ENCODE peak calls at places on chromosomes 16 and 17, in ten cellular contexts. Z, C, W, X, S, I, F, T, Y and K are unnamed samples.
A peak's percentile ranks its signal among the peaks of the same experiment; 100 is the strongest.

GRCh38 chr17:47994714-47995113 is 23.8 kb downstream of the CDK5RAP3 start:
- DNase-seq in Z (no peak), C (no peak), W (no peak), X (no peak), S (no peak), I (no peak), F (no peak), T (no peak), Y (no peak), K (no peak)

GRCh38 chr16:66898207-66898606 is 17.9 kb downstream of the PDP2 start:
- DNase-seq in Z (peak; percentile 49), C (no peak), W (no peak), X (no peak), S (no peak), I (no peak), F (peak; percentile 49), T (peak; percentile 84), Y (peak; percentile 79), K (no peak)

GRCh38 chr17:13643196-13643595 is 41.5 kb upstream of the HS3ST3A1 start:
- DNase-seq in Z (no peak), C (no peak), W (no peak), X (no peak), S (no peak), I (no peak), F (no peak), T (no peak), Y (no peak), K (no peak)

GRCh38 chr17:80034977-80035686 is 540 bp downstream of the TBC1D16 start:
- DNase-seq in Z (peak; percentile 42), C (no peak), W (no peak), X (no peak), S (peak; percentile 23), I (no peak), F (no peak), T (no peak), Y (peak; percentile 61), K (no peak)

GRCh38 chr17:39536468-39536867 is 71.3 kb downstream of the NEUROD2 start:
- DNase-seq in Z (no peak), C (no peak), W (no peak), X (no peak), S (no peak), I (no peak), F (no peak), T (no peak), Y (no peak), K (no peak)

GRCh38 chr17:37361543-37361942 is 14.2 kb upstream of the C17orf78 start:
- DNase-seq in Z (no peak), C (peak; percentile 65), W (no peak), X (no peak), S (no peak), I (no peak), F (no peak), T (no peak), Y (no peak), K (peak; percentile 58)

GRCh38 chr16:53356478-53357207 is 77.6 kb upstream of the RBL2 start:
- DNase-seq in Z (no peak), C (no peak), W (no peak), X (no peak), S (no peak), I (no peak), F (no peak), T (no peak), Y (no peak), K (no peak)

GRCh38 chr17:77098884-77099545 is 41.8 kb upstream of the SEC14L1 start:
- DNase-seq in Z (no peak), C (peak; percentile 53), W (no peak), X (peak; percentile 96), S (no peak), I (no peak), F (peak; percentile 82), T (peak; percentile 69), Y (no peak), K (peak; percentile 60)

GRCh38 chr17:9839433-9839832 is 13.7 kb downstream of the GLP2R start:
- DNase-seq in Z (peak; percentile 57), C (no peak), W (no peak), X (no peak), S (no peak), I (peak; percentile 6), F (no peak), T (no peak), Y (no peak), K (no peak)

GRCh38 chr17:68576137-68576536 is 25.0 kb downstream of the FAM20A start:
- DNase-seq in Z (no peak), C (no peak), W (no peak), X (no peak), S (no peak), I (no peak), F (no peak), T (no peak), Y (no peak), K (no peak)

GRCh38 chr17:1561420-1562177 is 993 bp downstream of the PITPNA start:
- DNase-seq in Z (peak; percentile 23), C (no peak), W (no peak), X (no peak), S (no peak), I (no peak), F (no peak), T (no peak), Y (no peak), K (no peak)

GRCh38 chr17:29176500-29177351 is 3.5 kb downstream of the MYO18A start:
- DNase-seq in Z (peak; percentile 47), C (peak; percentile 71), W (no peak), X (no peak), S (peak; percentile 88), I (peak; percentile 91), F (no peak), T (peak; percentile 76), Y (peak; percentile 62), K (no peak)

GRCh38 chr16:10126686-10127085 is 55.5 kb downstream of the GRIN2A start:
- DNase-seq in Z (peak; percentile 90), C (no peak), W (no peak), X (peak; percentile 35), S (no peak), I (no peak), F (peak; percentile 91), T (no peak), Y (no peak), K (no peak)

GRCh38 chr17:75950850-75951554 is 10.2 kb upstream of the FBF1 start:
- DNase-seq in Z (peak; percentile 39), C (no peak), W (no peak), X (peak; percentile 36), S (no peak), I (no peak), F (no peak), T (no peak), Y (no peak), K (no peak)

GRCh38 chr16:10828851-10829331 is 10.3 kb upstream of the TVP23A start:
- DNase-seq in Z (peak; percentile 65), C (peak; percentile 87), W (no peak), X (peak; percentile 92), S (peak; percentile 53), I (peak; percentile 98), F (peak; percentile 82), T (peak; percentile 93), Y (peak; percentile 95), K (peak; percentile 93)

GRCh38 chr17:50363217-50364060 is 9.5 kb downstream of the MRPL27 start:
- DNase-seq in Z (peak; percentile 41), C (no peak), W (no peak), X (peak; percentile 94), S (peak; percentile 61), I (peak; percentile 79), F (no peak), T (peak; percentile 65), Y (no peak), K (no peak)

GRCh38 chr17:6639651-6640535 is 618 bp downstream of the KIAA0753 start:
- DNase-seq in Z (peak; percentile 48), C (no peak), W (no peak), X (no peak), S (no peak), I (no peak), F (no peak), T (no peak), Y (peak; percentile 52), K (peak; percentile 49)

GRCh38 chr17:35245196-35245486 is 2.3 kb downstream of the SLFN5 start:
- DNase-seq in Z (peak; percentile 91), C (no peak), W (no peak), X (no peak), S (no peak), I (no peak), F (peak; percentile 92), T (no peak), Y (no peak), K (no peak)

GRCh38 chr17:71237903-71238538 is 882.8 kb upstream of the SOX9 start:
- DNase-seq in Z (peak; percentile 49), C (no peak), W (no peak), X (peak; percentile 67), S (peak; percentile 66), I (no peak), F (peak; percentile 52), T (no peak), Y (no peak), K (no peak)

GRCh38 chr17:7590743-7591142 is 849 bp upstream of the SOX15 start:
- DNase-seq in Z (peak; percentile 76), C (no peak), W (no peak), X (no peak), S (no peak), I (no peak), F (no peak), T (no peak), Y (no peak), K (no peak)

GRCh38 chr17:18179804-18180203 is 3.8 kb upstream of the ALKBH5 start:
- DNase-seq in Z (no peak), C (no peak), W (no peak), X (no peak), S (no peak), I (no peak), F (no peak), T (no peak), Y (no peak), K (no peak)

GRCh38 chr17:76643553-76644148 is at the start of gene ST6GALNAC1:
- DNase-seq in Z (no peak), C (peak; percentile 72), W (no peak), X (no peak), S (no peak), I (peak; percentile 47), F (no peak), T (peak; percentile 67), Y (no peak), K (peak; percentile 67)

GRCh38 chr16:21338537-21339268 is 60.6 kb upstream of the CRYM start:
- DNase-seq in Z (no peak), C (no peak), W (no peak), X (no peak), S (no peak), I (no peak), F (no peak), T (no peak), Y (no peak), K (no peak)

GRCh38 chr17:45700171-45701090 is 83.7 kb upstream of the CRHR1 start:
- DNase-seq in Z (no peak), C (no peak), W (no peak), X (no peak), S (no peak), I (peak; percentile 18), F (no peak), T (no peak), Y (no peak), K (no peak)

GRCh38 chr17:79914813-79915740 is 75.8 kb upstream of the CBX4 start:
- DNase-seq in Z (no peak), C (no peak), W (no peak), X (no peak), S (no peak), I (no peak), F (no peak), T (no peak), Y (no peak), K (no peak)

GRCh38 chr17:81509687-81510523 is 2.7 kb downstream of the ACTG1 start:
- DNase-seq in Z (peak; percentile 47), C (no peak), W (no peak), X (no peak), S (no peak), I (no peak), F (no peak), T (no peak), Y (no peak), K (no peak)

GRCh38 chr17:77526259-77526711 is 385.5 kb downstream of the SEC14L1 start:
- DNase-seq in Z (no peak), C (no peak), W (no peak), X (no peak), S (no peak), I (peak; percentile 43), F (no peak), T (no peak), Y (no peak), K (no peak)

GRCh38 chr17:76281573-76282371 is 16.6 kb downstream of the UBALD2 start:
- DNase-seq in Z (no peak), C (peak; percentile 77), W (no peak), X (no peak), S (no peak), I (no peak), F (no peak), T (peak; percentile 64), Y (peak; percentile 49), K (no peak)